ENCODE peak calls at places on chromosomes 5 and 9, in ten cellular contexts. W is heart left ventricle; B is stomach; M is spleen; A is PC-3; G is HCT116; C is psoas muscle; N is naive thymus-derived CD4-positive, alpha-beta T cell; E is heart right ventricle; Z is CD4-positive, CD25-positive, alpha-beta regulatory T cell. R is an unnamed sample.
A peak's percentile ranks its signal among the peaks of the same experiment; 100 is the strongest.

GRCh38 chr5:132484386-132484715 is 6.2 kb downstream of the IRF1 start:
- DNase-seq in W (peak; percentile 10), B (peak; percentile 17), M (peak; percentile 63), A (no peak), G (no peak), C (no peak), N (peak; percentile 19), E (no peak), Z (no peak), R (no peak)

GRCh38 chr9:13278368-13279246 is 885 bp downstream of the MPDZ start:
- DNase-seq in W (peak; percentile 76), B (peak; percentile 26), M (peak; percentile 74), A (peak; percentile 14), G (no peak), C (peak; percentile 61), N (no peak), E (peak; percentile 71), Z (no peak), R (peak; percentile 82)

GRCh38 chr5:178058321-178059012 is 54.9 kb upstream of the N4BP3 start:
- DNase-seq in W (no peak), B (no peak), M (no peak), A (peak; percentile 2), G (no peak), C (no peak), N (no peak), E (no peak), Z (no peak), R (no peak)

GRCh38 chr9:16442622-16443021 is 427.8 kb downstream of the BNC2 start:
- DNase-seq in W (no peak), B (no peak), M (no peak), A (peak; percentile 70), G (no peak), C (peak; percentile 23), N (no peak), E (no peak), Z (no peak), R (no peak)

GRCh38 chr5:175202461-175203065 is 241.4 kb downstream of the DRD1 start:
- DNase-seq in W (no peak), B (no peak), M (no peak), A (peak; percentile 65), G (peak; percentile 47), C (no peak), N (no peak), E (no peak), Z (no peak), R (peak; percentile 48)

GRCh38 chr5:116360008-116360853 is 214.4 kb downstream of the SEMA6A start:
- DNase-seq in W (peak; percentile 82), B (no peak), M (no peak), A (no peak), G (no peak), C (peak; percentile 51), N (no peak), E (peak; percentile 77), Z (no peak), R (peak; percentile 12)

GRCh38 chr5:86971034-86971511 is 296.6 kb upstream of the RASA1 start:
- DNase-seq in W (no peak), B (no peak), M (no peak), A (peak; percentile 68), G (peak; percentile 18), C (no peak), N (no peak), E (no peak), Z (no peak), R (peak; percentile 44)

GRCh38 chr5:7671420-7671819 is 179.5 kb downstream of the CFAP90 start:
- DNase-seq in W (no peak), B (no peak), M (no peak), A (no peak), G (no peak), C (no peak), N (no peak), E (no peak), Z (no peak), R (peak; percentile 21)

GRCh38 chr9:16521868-16522381 is 348.5 kb downstream of the BNC2 start:
- DNase-seq in W (peak; percentile 53), B (no peak), M (no peak), A (peak; percentile 84), G (no peak), C (peak; percentile 33), N (no peak), E (peak; percentile 34), Z (no peak), R (no peak)

DNA sequence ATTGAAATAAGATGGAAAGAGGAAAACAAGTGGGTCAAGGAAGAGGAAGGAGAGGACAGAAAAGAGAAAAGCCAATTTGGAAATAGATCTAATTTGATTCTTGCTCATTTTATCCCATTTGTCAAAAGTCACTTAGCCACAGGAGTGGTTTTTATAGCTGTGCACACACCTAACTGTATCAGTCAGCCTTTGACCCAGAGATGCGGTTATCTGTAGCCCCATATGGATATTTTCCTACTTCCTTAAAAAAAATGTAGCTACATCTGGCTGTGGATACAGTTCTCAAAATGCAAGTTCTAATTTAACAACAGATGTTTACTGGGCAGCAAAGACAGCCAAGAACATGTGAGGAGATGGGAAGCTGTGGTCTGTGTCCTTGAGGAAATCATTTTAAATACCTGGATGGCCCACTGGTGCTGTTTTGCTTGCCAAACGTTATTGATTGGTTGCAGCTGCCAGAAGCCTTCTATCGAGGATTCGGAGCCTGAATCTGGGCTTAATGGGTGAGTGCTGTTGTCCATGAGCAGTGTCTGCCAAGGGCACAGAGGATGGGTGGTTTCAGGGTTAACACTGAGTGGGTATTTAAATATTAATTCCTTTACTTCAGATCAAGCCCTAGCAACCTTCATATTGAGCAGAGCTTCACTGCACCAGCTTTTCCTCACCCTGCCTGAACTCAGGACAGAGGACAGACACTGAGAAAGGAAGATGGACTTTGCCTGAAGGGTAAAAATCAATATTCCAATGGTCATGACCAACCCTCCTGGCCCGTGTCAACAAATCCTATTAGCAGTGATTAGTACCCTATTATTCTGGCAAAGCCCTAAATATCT is 92.2 kb downstream of the APBA1 start:
- DNase-seq in W (no peak), B (no peak), M (no peak), A (no peak), G (no peak), C (no peak), N (no peak), E (no peak), Z (no peak), R (no peak)
- H3K27me3 ChIP-seq in W (no peaks in the 10 kb centered on the region), B (no peaks in the 10 kb centered on the region), M (no peaks in the 10 kb centered on the region), A (no peaks in the 10 kb centered on the region), G (peaks cover 22% of the 10 kb centered on the region), C (no peaks in the 10 kb centered on the region), N (no peaks in the 10 kb centered on the region), E (no peaks in the 10 kb centered on the region), Z (peaks cover 1% of the 10 kb centered on the region), R (no peaks in the 10 kb centered on the region)

DNA sequence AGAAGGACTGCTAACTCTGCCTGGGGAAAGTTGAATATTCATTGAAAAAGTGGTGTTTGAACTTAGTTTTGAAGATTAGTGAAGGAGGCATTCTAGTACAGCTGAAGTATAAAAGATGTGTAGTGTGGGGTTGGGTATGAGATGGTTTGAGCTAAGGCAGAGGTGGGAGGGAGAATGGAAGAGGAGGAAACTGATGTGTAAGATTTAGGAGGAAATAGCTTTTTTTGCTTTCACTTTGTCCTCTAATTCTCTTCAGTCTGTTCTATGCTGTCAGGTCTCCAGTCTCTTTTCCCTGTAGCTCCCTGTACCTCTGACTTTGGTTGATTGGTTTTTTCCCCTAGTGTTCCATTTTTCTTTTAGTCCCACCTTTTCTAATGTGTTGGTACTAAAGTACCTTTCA is 9.0 kb downstream of the CREBRF start:
- DNase-seq in W (no peak), B (no peak), M (no peak), A (no peak), G (no peak), C (no peak), N (no peak), E (no peak), Z (no peak), R (no peak)
- H3K27me3 ChIP-seq in W (no peaks in the 10 kb centered on the region), B (no peaks in the 10 kb centered on the region), M (no peaks in the 10 kb centered on the region), A (no peaks in the 10 kb centered on the region), G (no peaks in the 10 kb centered on the region), C (no peaks in the 10 kb centered on the region), N (no peaks in the 10 kb centered on the region), E (no peaks in the 10 kb centered on the region), Z (no peaks in the 10 kb centered on the region), R (no peaks in the 10 kb centered on the region)

GRCh38 chr9:137148661-137149060 is 9.7 kb downstream of the GRIN1 start:
- DNase-seq in W (no peak), B (no peak), M (no peak), A (no peak), G (no peak), C (no peak), N (peak; percentile 1), E (no peak), Z (no peak), R (no peak)

GRCh38 chr9:137148242-137148641 is 9.3 kb downstream of the GRIN1 start:
- DNase-seq in W (no peak), B (no peak), M (no peak), A (no peak), G (no peak), C (no peak), N (peak; percentile 1), E (no peak), Z (no peak), R (no peak)

GRCh38 chr9:137147091-137147792 is 8.3 kb downstream of the GRIN1 start:
- DNase-seq in W (no peak), B (no peak), M (no peak), A (no peak), G (no peak), C (no peak), N (peak; percentile 7), E (no peak), Z (no peak), R (no peak)

GRCh38 chr9:137146527-137146918 is 7.6 kb downstream of the GRIN1 start:
- DNase-seq in W (no peak), B (no peak), M (no peak), A (no peak), G (no peak), C (no peak), N (peak; percentile 3), E (no peak), Z (no peak), R (no peak)

DNA sequence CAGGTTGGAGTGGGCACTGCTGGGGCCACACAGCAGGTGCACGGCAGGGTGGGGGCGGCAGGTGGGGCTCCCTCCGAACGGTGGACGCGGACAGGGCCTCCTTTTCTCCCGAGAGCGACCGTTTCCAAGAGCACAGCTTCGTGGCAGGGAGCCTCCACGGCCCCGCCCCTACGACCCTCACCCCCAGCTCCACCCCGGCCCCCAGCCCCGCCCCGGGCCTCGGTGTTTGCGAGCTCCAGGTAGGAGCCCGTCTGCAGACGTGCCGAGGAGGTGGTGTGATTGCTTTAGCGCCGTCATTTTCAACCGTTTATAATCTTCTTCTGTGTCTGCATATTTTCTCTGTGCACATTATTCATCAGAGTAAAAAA is 8.8 kb downstream of the GRIN1 start:
- DNase-seq in W (no peak), B (no peak), M (no peak), A (no peak), G (no peak), C (no peak), N (peak; percentile 6), E (no peak), Z (no peak), R (no peak)
- H3K27me3 ChIP-seq in W (peaks cover 17% of the 10 kb centered on the region), B (peaks cover 66% of the 10 kb centered on the region), M (peaks cover 62% of the 10 kb centered on the region), A (no peaks in the 10 kb centered on the region), G (no peaks in the 10 kb centered on the region), C (no peaks in the 10 kb centered on the region), N (no peaks in the 10 kb centered on the region), E (peaks cover 4% of the 10 kb centered on the region), Z (no peaks in the 10 kb centered on the region), R (peaks cover 19% of the 10 kb centered on the region)

DNA sequence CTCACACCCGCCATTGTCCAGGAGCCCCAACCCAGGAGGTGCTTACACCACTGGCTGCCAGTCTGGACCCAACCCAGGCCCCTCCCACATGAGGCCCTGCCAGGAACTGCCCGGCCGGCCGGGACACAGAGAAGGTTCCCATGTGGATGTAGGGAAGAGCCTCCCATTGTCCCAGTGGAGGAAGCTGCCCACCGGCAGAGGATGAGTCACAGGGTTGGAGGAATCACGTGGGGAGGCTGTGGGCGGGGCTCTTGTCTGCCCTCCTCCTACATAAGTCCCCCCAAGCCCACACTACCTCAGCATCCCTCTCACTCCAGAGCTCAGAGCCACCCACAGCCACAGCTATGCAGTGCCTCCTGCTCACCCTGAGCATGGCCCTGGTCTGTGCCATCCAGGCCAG is 26.1 kb downstream of the PAEP start:
- DNase-seq in W (no peak), B (no peak), M (no peak), A (no peak), G (no peak), C (no peak), N (no peak), E (no peak), Z (no peak), R (peak; percentile 40)
- H3K27me3 ChIP-seq in W (no peaks in the 10 kb centered on the region), B (peaks cover 82% of the 10 kb centered on the region), M (peaks cover 76% of the 10 kb centered on the region), A (peaks cover 9% of the 10 kb centered on the region), G (no peaks in the 10 kb centered on the region), C (no peaks in the 10 kb centered on the region), N (no peaks in the 10 kb centered on the region), E (no peaks in the 10 kb centered on the region), Z (no peaks in the 10 kb centered on the region), R (no peaks in the 10 kb centered on the region)

R was measured in A673.